ENCODE peak calls at places on chromosomes 3 and 15, in six cellular contexts. E is T-helper 1 cell, C is D341Med, D is pancreas, K is COR-L47, V is ovary. N is an unnamed sample.

GRCh38 chr3:128279594-128279880 is 126.3 kb downstream of the EEFSEC start:
- DNase-seq in E (no peak), C (no peak), D (no peak), K (no peak), V (no peak), N (no peak)

GRCh38 chr15:67240235-67241131 is 14.0 kb downstream of the AAGAB start:
- DNase-seq in E (peak; percentile 20), C (peak; percentile 52), D (no peak), K (peak; percentile 56), V (no peak), N (peak; percentile 21)

GRCh38 chr3:155449613-155450267 is 156.3 kb upstream of the STRIT1 start:
- DNase-seq in E (no peak), C (no peak), D (no peak), K (no peak), V (no peak), N (no peak)

GRCh38 chr3:195271116-195271858 is at the start of gene XXYLT1:
- DNase-seq in E (peak; percentile 80), C (peak; percentile 97), D (peak; percentile 96), K (peak; percentile 93), V (peak; percentile 91), N (peak; percentile 74)

GRCh38 chr3:31250116-31250813 is 282.5 kb upstream of the STT3B start:
- DNase-seq in E (no peak), C (no peak), D (no peak), K (no peak), V (no peak), N (no peak)

GRCh38 chr3:176395269-176395668 is 802.0 kb downstream of the TBL1XR1 start:
- DNase-seq in E (no peak), C (no peak), D (no peak), K (no peak), V (no peak), N (no peak)

GRCh38 chr15:42955518-42955917 is 34.9 kb upstream of the TTBK2 start:
- DNase-seq in E (no peak), C (no peak), D (no peak), K (no peak), V (no peak), N (no peak)

GRCh38 chr15:44735482-44736260 is 657 bp upstream of the TRIM69 start:
- DNase-seq in E (no peak), C (no peak), D (no peak), K (no peak), V (peak; percentile 66), N (no peak)

GRCh38 chr3:48798998-48799397 is 48.7 kb downstream of the PRKAR2A start:
- DNase-seq in E (no peak), C (no peak), D (peak; percentile 60), K (peak; percentile 36), V (no peak), N (no peak)

GRCh38 chr15:79329186-79329611 is 18.3 kb downstream of the TMED3 start:
- DNase-seq in E (no peak), C (no peak), D (no peak), K (no peak), V (no peak), N (no peak)

GRCh38 chr3:173865900-173866498 is 468.5 kb downstream of the NLGN1 start:
- DNase-seq in E (no peak), C (no peak), D (no peak), K (no peak), V (no peak), N (no peak)

GRCh38 chr15:96362759-96363678 is 32.5 kb downstream of the NR2F2 start:
- DNase-seq in E (no peak), C (no peak), D (no peak), K (no peak), V (no peak), N (no peak)

GRCh38 chr3:111227216-111227615 is 155.6 kb downstream of the NECTIN3 start:
- DNase-seq in E (no peak), C (no peak), D (no peak), K (no peak), V (no peak), N (no peak)

GRCh38 chr3:128282392-128283196 is 129.3 kb downstream of the EEFSEC start:
- DNase-seq in E (no peak), C (peak; percentile 8), D (peak; percentile 77), K (peak; percentile 51), V (peak; percentile 76), N (no peak)

GRCh38 chr3:141834296-141834695 is 42.1 kb upstream of the ATP1B3 start:
- DNase-seq in E (no peak), C (no peak), D (no peak), K (no peak), V (no peak), N (no peak)

GRCh38 chr3:123310741-123311140 is 109.0 kb downstream of the SEC22A start:
- DNase-seq in E (no peak), C (no peak), D (no peak), K (no peak), V (no peak), N (no peak)

GRCh38 chr15:70488002-70488605 is 275.3 kb downstream of the UACA start:
- DNase-seq in E (peak; percentile 63), C (peak; percentile 80), D (peak; percentile 88), K (peak; percentile 25), V (peak; percentile 75), N (no peak)

GRCh38 chr3:167406876-167407492 is 26.9 kb upstream of the ZBBX start:
- DNase-seq in E (no peak), C (peak; percentile 74), D (no peak), K (peak; percentile 80), V (no peak), N (peak; percentile 58)

GRCh38 chr3:58962816-58963215 is 87.0 kb downstream of the CFAP20DC start:
- DNase-seq in E (no peak), C (no peak), D (no peak), K (no peak), V (no peak), N (no peak)

GRCh38 chr3:47028146-47028545 is 48.7 kb downstream of the NBEAL2 start:
- DNase-seq in E (no peak), C (no peak), D (no peak), K (no peak), V (no peak), N (no peak)

GRCh38 chr3:19348929-19349564 is 200.7 kb downstream of the KCNH8 start:
- DNase-seq in E (no peak), C (peak; percentile 65), D (no peak), K (no peak), V (no peak), N (peak; percentile 13)

GRCh38 chr3:142987080-142987700 is 14.2 kb upstream of the U2SURP start:
- DNase-seq in E (no peak), C (peak; percentile 48), D (no peak), K (peak; percentile 36), V (no peak), N (no peak)

GRCh38 chr15:52290800-52291199 is 4.8 kb downstream of the MYO5C start:
- DNase-seq in E (no peak), C (no peak), D (no peak), K (no peak), V (no peak), N (no peak)

GRCh38 chr3:150523538-150523937 is 22.8 kb downstream of the SERP1 start:
- DNase-seq in E (no peak), C (no peak), D (no peak), K (no peak), V (no peak), N (no peak)

GRCh38 chr3:123244128-123244527 is 42.4 kb downstream of the SEC22A start:
- DNase-seq in E (peak; percentile 10), C (no peak), D (no peak), K (peak; percentile 34), V (no peak), N (no peak)

GRCh38 chr3:171838218-171838720 is 4.9 kb upstream of the TMEM212 start:
- DNase-seq in E (no peak), C (no peak), D (no peak), K (no peak), V (peak; percentile 69), N (no peak)

GRCh38 chr3:16240229-16241023 is 24.3 kb downstream of the DPH3 start:
- DNase-seq in E (no peak), C (no peak), D (no peak), K (no peak), V (no peak), N (no peak)

GRCh38 chr15:63146684-63147083 is 10.6 kb downstream of the RPS27L start:
- DNase-seq in E (no peak), C (no peak), D (no peak), K (no peak), V (no peak), N (no peak)

GRCh38 chr3:194266658-194267005 is 84.5 kb downstream of the CPN2 start:
- DNase-seq in E (no peak), C (no peak), D (no peak), K (no peak), V (peak; percentile 21), N (no peak)

GRCh38 chr3:50390523-50391177 is 31.3 kb upstream of the TMEM115 start:
- DNase-seq in E (no peak), C (no peak), D (peak; percentile 91), K (no peak), V (no peak), N (no peak)

GRCh38 chr3:148981236-148981635 is 10.1 kb upstream of the GYG1 start:
- DNase-seq in E (no peak), C (no peak), D (no peak), K (no peak), V (no peak), N (no peak)

GRCh38 chr3:4712109-4712508 is 219.0 kb downstream of the ITPR1 start:
- DNase-seq in E (no peak), C (no peak), D (no peak), K (no peak), V (no peak), N (peak; percentile 21)

GRCh38 chr15:62503451-62503850 is 338.4 kb upstream of the C2CD4B start:
- DNase-seq in E (no peak), C (peak; percentile 43), D (no peak), K (no peak), V (no peak), N (no peak)

N was measured in HCT116.